ENCODE peak calls at places on chromosomes 7 and 10, in seven cellular contexts. R is DND-41, P is lower lobe of right lung, V is progenitor cell of endocrine pancreas, Q is B cell, C is HL-60, E is heart left ventricle. M is an unnamed sample.

GRCh38 chr10:100148353-100149211 is 37.2 kb downstream of the ERLIN1 start:
- DNase-seq in R (no peak), P (no peak), V (no peak), Q (no peak), C (peak; percentile 55), E (no peak), M (no peak)

GRCh38 chr7:21914671-21915070 is 31.0 kb downstream of the CDCA7L start:
- DNase-seq in R (no peak), P (no peak), V (no peak), Q (no peak), C (no peak), E (no peak), M (no peak)

GRCh38 chr10:109977382-109977806 is 30.4 kb upstream of the ADD3 start:
- DNase-seq in R (no peak), P (no peak), V (no peak), Q (no peak), C (no peak), E (no peak), M (no peak)

GRCh38 chr10:42596196-42596595 is 42.2 kb downstream of the ZNF33B start:
- DNase-seq in R (no peak), P (no peak), V (no peak), Q (no peak), C (no peak), E (no peak), M (no peak)

GRCh38 chr7:84729284-84729683 is 457.6 kb downstream of the SEMA3D start:
- DNase-seq in R (no peak), P (no peak), V (no peak), Q (no peak), C (no peak), E (no peak), M (no peak)

GRCh38 chr7:4151926-4152549 is 530.1 kb upstream of the FOXK1 start:
- DNase-seq in R (no peak), P (no peak), V (no peak), Q (no peak), C (no peak), E (no peak), M (no peak)

GRCh38 chr10:122566632-122567031 is 6.1 kb downstream of the DMBT1 start:
- DNase-seq in R (no peak), P (no peak), V (no peak), Q (no peak), C (no peak), E (no peak), M (no peak)

GRCh38 chr7:43636093-43636492 is 53.2 kb downstream of the STK17A start:
- DNase-seq in R (no peak), P (peak; percentile 74), V (no peak), Q (no peak), C (no peak), E (no peak), M (no peak)

GRCh38 chr7:37281368-37282092 is 167.1 kb downstream of the ELMO1 start:
- DNase-seq in R (no peak), P (no peak), V (no peak), Q (no peak), C (no peak), E (no peak), M (no peak)

GRCh38 chr7:14305233-14305866 is 315.9 kb upstream of the ETV1 start:
- DNase-seq in R (no peak), P (no peak), V (no peak), Q (no peak), C (no peak), E (no peak), M (no peak)

GRCh38 chr7:142739927-142740492 is 9.3 kb upstream of the PRSS1 start:
- DNase-seq in R (no peak), P (no peak), V (no peak), Q (peak; percentile 73), C (no peak), E (no peak), M (no peak)

GRCh38 chr10:43878386-43878785 is 229.7 kb upstream of the ZNF32 start:
- DNase-seq in R (no peak), P (peak; percentile 44), V (no peak), Q (no peak), C (no peak), E (peak; percentile 82), M (no peak)

GRCh38 chr10:1185911-1186692 is 129.9 kb downstream of the WDR37 start:
- DNase-seq in R (no peak), P (peak; percentile 32), V (no peak), Q (no peak), C (no peak), E (no peak), M (no peak)

GRCh38 chr7:98250789-98251188 is 1.2 kb downstream of the TECPR1 start:
- DNase-seq in R (peak; percentile 38), P (no peak), V (no peak), Q (peak; percentile 35), C (no peak), E (no peak), M (no peak)

GRCh38 chr10:13776861-13777301 is 190.1 kb downstream of the PRPF18 start:
- DNase-seq in R (no peak), P (no peak), V (no peak), Q (no peak), C (no peak), E (no peak), M (no peak)

GRCh38 chr10:111357859-111358258 is 281.0 kb downstream of the ADRA2A start:
- DNase-seq in R (no peak), P (no peak), V (no peak), Q (no peak), C (no peak), E (no peak), M (no peak)

GRCh38 chr7:105454921-105455320 is 66.2 kb upstream of the SRPK2 start:
- DNase-seq in R (no peak), P (no peak), V (no peak), Q (no peak), C (no peak), E (no peak), M (no peak)

DNA sequence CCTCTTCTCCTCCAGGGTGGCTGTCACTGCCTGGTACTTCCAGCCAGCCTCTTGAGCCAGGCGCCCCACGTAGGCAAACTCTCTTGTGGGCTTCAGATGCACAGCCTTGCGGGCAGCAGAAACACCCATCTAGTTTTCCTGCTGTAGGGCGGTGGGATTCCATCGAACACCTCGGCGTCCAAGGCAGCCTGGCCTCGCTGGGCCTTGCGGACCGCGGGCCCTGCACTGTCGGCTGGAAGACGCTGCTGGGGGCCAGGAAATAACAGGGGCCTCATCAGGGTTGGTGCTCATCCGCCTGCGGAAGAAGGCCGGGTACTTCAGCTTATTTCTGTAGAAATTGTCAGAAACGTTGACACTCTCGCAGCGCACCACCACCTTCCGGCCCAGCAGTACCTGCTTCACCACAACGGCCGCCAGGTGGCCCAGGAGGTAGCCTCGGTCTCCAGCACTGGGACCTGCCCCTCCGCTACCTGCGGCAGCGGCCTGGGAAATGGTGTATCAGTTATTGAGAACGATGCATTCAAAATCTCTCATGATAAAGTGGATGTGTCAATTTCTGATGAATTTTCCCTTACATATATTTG is 61.1 kb downstream of the WDFY4 start:
- DNase-seq in R (no peak), P (no peak), V (peak; percentile 22), Q (no peak), C (no peak), E (no peak), M (peak; percentile 17)
- TF ChIP-seq CTCF in R (no peak), P (no peak), V (peak; percentile 69), Q (no peak), C (no peak), E (no peak), M (no peak)

GRCh38 chr10:132320776-132321469 is 11.1 kb upstream of the LRRC27 start:
- DNase-seq in R (no peak), P (no peak), V (no peak), Q (no peak), C (no peak), E (no peak), M (no peak)

GRCh38 chr10:132325969-132326889 is 5.8 kb upstream of the LRRC27 start:
- DNase-seq in R (no peak), P (no peak), V (no peak), Q (no peak), C (no peak), E (no peak), M (no peak)

GRCh38 chr10:132321726-132322125 is 10.3 kb upstream of the LRRC27 start:
- DNase-seq in R (no peak), P (peak; percentile 11), V (no peak), Q (no peak), C (no peak), E (no peak), M (no peak)

GRCh38 chr10:132319853-132320669 is 11.9 kb upstream of the LRRC27 start:
- DNase-seq in R (no peak), P (no peak), V (no peak), Q (no peak), C (peak; percentile 35), E (no peak), M (no peak)

DNA sequence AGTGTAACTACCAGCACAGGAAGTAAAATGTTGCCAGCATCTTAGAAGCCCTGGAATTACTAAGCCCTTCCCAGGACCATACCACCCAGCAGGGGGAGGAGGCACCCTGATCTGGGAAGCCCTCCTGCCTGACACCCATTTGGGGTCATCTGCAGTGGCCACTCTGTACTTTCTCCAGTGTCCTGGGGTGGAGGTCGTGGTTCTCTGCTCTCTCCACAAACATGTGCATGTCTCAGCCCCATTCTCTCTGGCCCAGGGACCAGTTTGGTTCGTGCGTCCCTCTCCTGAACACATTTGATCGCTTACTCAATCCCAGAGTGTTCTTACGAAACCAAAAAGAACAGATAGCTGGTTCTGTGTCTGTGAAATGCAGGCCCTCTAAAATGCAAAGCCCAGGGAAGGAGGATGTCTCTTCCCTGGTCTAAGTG is 9.4 kb upstream of the LRRC27 start:
- DNase-seq in R (no peak), P (peak; percentile 20), V (no peak), Q (no peak), C (peak; percentile 74), E (no peak), M (no peak)
- TF ChIP-seq CTCF in R (no peak), P (no peak), V (no peak), Q (no peak), C (no peak), E (no peak), M (no peak)

GRCh38 chr7:131327626-131328386 is at the start of gene MKLN1:
- DNase-seq in R (peak; percentile 87), P (peak; percentile 96), V (peak; percentile 77), Q (peak; percentile 94), C (peak; percentile 58), E (peak; percentile 94), M (peak; percentile 96)
- TF ChIP-seq CTCF in R (no peak), P (no peak), V (no peak), Q (no peak), C (no peak), E (no peak), M (no peak)

DNA sequence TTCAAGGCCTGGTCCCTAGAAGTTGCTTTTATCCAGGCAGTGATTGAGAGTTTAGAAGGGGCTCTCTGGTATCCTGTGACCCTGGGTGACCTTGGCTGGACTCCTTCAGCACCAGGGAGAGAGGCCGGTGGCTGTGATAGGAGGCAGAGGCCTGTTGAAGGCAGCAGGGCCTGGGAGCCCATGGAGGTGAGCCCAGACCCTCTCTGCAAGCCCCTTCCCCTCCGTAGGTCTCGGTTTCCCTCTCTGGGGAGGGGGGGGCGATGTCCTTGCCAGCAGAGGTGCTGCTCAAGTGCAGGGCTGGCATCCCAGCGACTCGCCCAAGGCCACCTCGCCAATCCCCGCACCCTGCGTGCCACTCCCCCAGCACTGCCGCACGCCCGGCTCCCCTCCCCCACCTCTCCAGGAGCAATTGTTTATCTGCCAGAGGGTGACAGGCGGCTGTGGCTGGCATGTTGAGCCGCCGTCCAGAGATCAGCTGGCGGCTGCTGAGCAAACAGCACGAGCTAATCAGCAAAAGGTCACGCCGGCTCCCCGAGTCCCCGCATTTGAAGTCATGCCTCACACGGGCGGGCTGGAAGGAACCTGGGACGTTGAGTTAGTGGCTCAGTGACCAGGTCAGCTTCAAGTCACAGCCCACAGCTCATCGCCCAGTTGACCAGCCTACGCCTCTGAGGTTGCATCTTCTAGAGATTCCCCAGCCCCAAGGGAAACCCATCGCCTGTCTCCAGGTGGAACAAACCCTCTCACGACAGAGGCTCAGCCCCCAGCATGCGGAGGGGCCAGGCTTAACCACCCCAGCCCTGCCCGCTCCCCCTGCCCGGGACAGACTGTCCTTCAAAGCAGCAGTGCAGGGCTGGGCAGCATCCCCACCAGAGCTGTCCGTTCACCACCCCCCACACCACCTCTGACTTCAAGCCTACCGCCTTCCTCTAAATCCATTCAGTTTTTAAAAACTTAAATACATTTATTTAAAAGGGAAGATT is 43.7 kb downstream of the ELFN1 start:
- DNase-seq in R (no peak), P (peak; percentile 45), V (peak; percentile 37), Q (no peak), C (no peak), E (peak; percentile 69), M (peak; percentile 76)
- TF ChIP-seq CTCF in R (no peak), P (no peak), V (no peak), Q (no peak), C (no peak), E (no peak), M (no peak)